ENCODE peak calls at places on chromosomes 2 and 18, in five cellular contexts. J, G, S, V and C are unnamed samples.

GRCh38 chr2:217868911-217869334 is 133.9 kb downstream of the TNS1 start:
- DNase-seq in J (no peak), G (no peak), S (no peak), V (no peak), C (no peak)

GRCh38 chr18:50079571-50080295 is 115.2 kb downstream of the MYO5B start:
- DNase-seq in J (no peak), G (peak), S (no peak), V (peak), C (no peak)

GRCh38 chr2:287471-287885 is 413 bp downstream of the ALKAL2 start:
- DNase-seq in J (peak), G (no peak), S (no peak), V (no peak), C (peak)

GRCh38 chr2:387980-388421 is 100.1 kb upstream of the ALKAL2 start:
- DNase-seq in J (no peak), G (no peak), S (no peak), V (no peak), C (no peak)

GRCh38 chr2:171956135-171956830 is 34.0 kb downstream of the HAT1 start:
- DNase-seq in J (no peak), G (no peak), S (no peak), V (no peak), C (no peak)

GRCh38 chr2:234679766-234680687 is 183.1 kb upstream of the ARL4C start:
- DNase-seq in J (peak), G (no peak), S (no peak), V (no peak), C (no peak)

GRCh38 chr18:63409301-63409700 is 13.0 kb downstream of the VPS4B start:
- DNase-seq in J (peak), G (no peak), S (no peak), V (no peak), C (no peak)

GRCh38 chr18:58336605-58337004 is 292.3 kb downstream of the ALPK2 start:
- DNase-seq in J (peak), G (no peak), S (no peak), V (no peak), C (no peak)

GRCh38 chr2:46036929-46037328 is 260.3 kb upstream of the EPAS1 start:
- DNase-seq in J (peak), G (no peak), S (no peak), V (no peak), C (no peak)

GRCh38 chr2:24886640-24887324 is 33.3 kb downstream of the ADCY3 start:
- DNase-seq in J (no peak), G (no peak), S (no peak), V (no peak), C (no peak)

GRCh38 chr2:143893340-143893739 is 626.6 kb downstream of the ZEB2 start:
- DNase-seq in J (no peak), G (no peak), S (no peak), V (no peak), C (no peak)

GRCh38 chr2:190336420-190336819 is 7.0 kb upstream of the INPP1 start:
- DNase-seq in J (no peak), G (no peak), S (no peak), V (no peak), C (no peak)

GRCh38 chr2:56448403-56448998 is 264.7 kb downstream of the CCDC85A start:
- DNase-seq in J (no peak), G (no peak), S (no peak), V (no peak), C (no peak)

GRCh38 chr2:69490486-69490885 is 53.3 kb upstream of the NFU1 start:
- DNase-seq in J (no peak), G (no peak), S (no peak), V (no peak), C (no peak)

GRCh38 chr2:59027320-59027719 is 786.2 kb upstream of the FANCL start:
- DNase-seq in J (no peak), G (no peak), S (no peak), V (no peak), C (no peak)

GRCh38 chr2:232203936-232204335 is 174.6 kb upstream of the ALPP start:
- DNase-seq in J (no peak), G (no peak), S (no peak), V (no peak), C (no peak)

GRCh38 chr2:8409461-8410260 is 272.2 kb upstream of the ID2 start:
- DNase-seq in J (no peak), G (no peak), S (no peak), V (no peak), C (no peak)

GRCh38 chr2:110869472-110870446 is 137.4 kb downstream of the ACOXL start:
- DNase-seq in J (peak), G (no peak), S (no peak), V (no peak), C (no peak)

GRCh38 chr2:238938460-238939055 is 90.7 kb downstream of the TWIST2 start:
- DNase-seq in J (no peak), G (no peak), S (no peak), V (no peak), C (no peak)

GRCh38 chr2:39289609-39290008 is 45.8 kb upstream of the CDKL4 start:
- DNase-seq in J (peak), G (no peak), S (no peak), V (no peak), C (no peak)

GRCh38 chr2:73915437-73915993 is 11.2 kb upstream of the DGUOK start:
- DNase-seq in J (no peak), G (no peak), S (no peak), V (no peak), C (no peak)

GRCh38 chr18:29651121-29651675 is 1391.3 kb downstream of the DSC3 start:
- DNase-seq in J (peak), G (no peak), S (no peak), V (no peak), C (no peak)

GRCh38 chr2:209619782-209620181 is 151.8 kb upstream of the UNC80 start:
- DNase-seq in J (peak), G (no peak), S (no peak), V (no peak), C (no peak)